ENCODE peak calls at places on chromosomes 16 and 17, in six cellular contexts. One of them, this sample, is unnamed.
A peak's percentile ranks its signal among the peaks of the same experiment; 100 is the strongest.

GRCh38 chr16:67672739-67673662 is 6.4 kb downstream of the C16orf86 start:
- DNase-seq in cardiac fibroblast: peak; percentile 80
- DNase-seq in HS-5: peak; percentile 22
- DNase-seq in pancreas: no peak
- DNase-seq in neural progenitor cell: peak; percentile 80
- DNase-seq in SK-N-DZ: peak; percentile 41
- DNase-seq in this sample: peak; percentile 46

GRCh38 chr17:59756236-59756818 is 48.9 kb downstream of the VMP1 start:
- DNase-seq in pancreas: no peak
- DNase-seq in SK-N-DZ: no peak
- DNase-seq in neural progenitor cell: no peak
- DNase-seq in HS-5: peak; percentile 71
- DNase-seq in cardiac fibroblast: peak; percentile 88
- DNase-seq in this sample: no peak

GRCh38 chr17:1972429-1973160 is 52.5 kb downstream of the RTN4RL1 start:
- DNase-seq in HS-5: no peak
- DNase-seq in cardiac fibroblast: peak; percentile 26
- DNase-seq in neural progenitor cell: no peak
- DNase-seq in pancreas: no peak
- DNase-seq in SK-N-DZ: peak; percentile 63
- DNase-seq in this sample: no peak

GRCh38 chr16:79767597-79768280 is 167.2 kb upstream of the MAF start:
- DNase-seq in neural progenitor cell: peak; percentile 78
- DNase-seq in cardiac fibroblast: peak; percentile 27
- DNase-seq in SK-N-DZ: peak; percentile 7
- DNase-seq in pancreas: no peak
- DNase-seq in HS-5: no peak
- DNase-seq in this sample: peak; percentile 6

GRCh38 chr16:46404028-46404427 is 217.2 kb downstream of the SHCBP1 start:
- DNase-seq in cardiac fibroblast: no peak
- DNase-seq in pancreas: no peak
- DNase-seq in HS-5: no peak
- DNase-seq in SK-N-DZ: no peak
- DNase-seq in neural progenitor cell: no peak
- DNase-seq in this sample: no peak

GRCh38 chr16:85689285-85689949 is 663 bp upstream of the GINS2 start:
- DNase-seq in pancreas: peak; percentile 67
- DNase-seq in HS-5: no peak
- DNase-seq in neural progenitor cell: no peak
- DNase-seq in cardiac fibroblast: no peak
- DNase-seq in SK-N-DZ: no peak
- DNase-seq in this sample: no peak

GRCh38 chr16:58195771-58196170 is 2.1 kb downstream of the CSNK2A2 start:
- DNase-seq in HS-5: no peak
- DNase-seq in neural progenitor cell: no peak
- DNase-seq in cardiac fibroblast: no peak
- DNase-seq in SK-N-DZ: no peak
- DNase-seq in pancreas: no peak
- DNase-seq in this sample: no peak

GRCh38 chr17:51203838-51204237 is 37.6 kb downstream of the NME2 start:
- DNase-seq in neural progenitor cell: no peak
- DNase-seq in SK-N-DZ: peak; percentile 44
- DNase-seq in HS-5: no peak
- DNase-seq in cardiac fibroblast: no peak
- DNase-seq in pancreas: no peak
- DNase-seq in this sample: no peak

GRCh38 chr17:9538626-9539025 is 37.0 kb downstream of the STX8 start:
- DNase-seq in SK-N-DZ: no peak
- DNase-seq in HS-5: no peak
- DNase-seq in pancreas: no peak
- DNase-seq in neural progenitor cell: peak; percentile 64
- DNase-seq in cardiac fibroblast: no peak
- DNase-seq in this sample: no peak

GRCh38 chr16:88382491-88383400 is at the start of gene ZNF469:
- DNase-seq in HS-5: no peak
- DNase-seq in pancreas: peak; percentile 55
- DNase-seq in cardiac fibroblast: peak; percentile 24
- DNase-seq in neural progenitor cell: peak; percentile 69
- DNase-seq in SK-N-DZ: no peak
- DNase-seq in this sample: peak; percentile 43

GRCh38 chr17:3951003-3951402 is 13.2 kb downstream of the ATP2A3 start:
- DNase-seq in neural progenitor cell: no peak
- DNase-seq in pancreas: no peak
- DNase-seq in SK-N-DZ: no peak
- DNase-seq in HS-5: no peak
- DNase-seq in cardiac fibroblast: no peak
- DNase-seq in this sample: no peak

GRCh38 chr17:58121925-58122324 is 26.3 kb upstream of the OR4D1 start:
- DNase-seq in pancreas: no peak
- DNase-seq in HS-5: no peak
- DNase-seq in neural progenitor cell: peak; percentile 54
- DNase-seq in SK-N-DZ: peak; percentile 51
- DNase-seq in cardiac fibroblast: peak; percentile 44
- DNase-seq in this sample: peak; percentile 53

GRCh38 chr17:6254036-6254435 is 180.9 kb downstream of the AIPL1 start:
- DNase-seq in HS-5: peak; percentile 18
- DNase-seq in pancreas: no peak
- DNase-seq in neural progenitor cell: no peak
- DNase-seq in cardiac fibroblast: no peak
- DNase-seq in SK-N-DZ: no peak
- DNase-seq in this sample: peak; percentile 25

GRCh38 chr17:57517216-57517518 is 227.9 kb downstream of the CCDC182 start:
- DNase-seq in pancreas: no peak
- DNase-seq in cardiac fibroblast: no peak
- DNase-seq in SK-N-DZ: no peak
- DNase-seq in neural progenitor cell: peak; percentile 31
- DNase-seq in HS-5: no peak
- DNase-seq in this sample: no peak

This sample was measured in MG63.